ENCODE peak calls at places on chromosomes 4 and X, in four cellular contexts. N is Caki2; M is T-cell; I is CD4-positive, alpha-beta T cell. W is an unnamed sample.

GRCh38 chrX:153319295-153319694 is 2.3 kb downstream of the PNMA6F start:
- DNase-seq in I (no peak), N (no peak), M (no peak), W (no peak)

GRCh38 chr4:183504930-183505555 is at the start of gene ING2:
- DNase-seq in N (no peak), I (no peak), M (no peak), W (peak; percentile 20)

GRCh38 chrX:69060631-69061408 is 104.4 kb downstream of the PJA1 start:
- DNase-seq in N (no peak), M (no peak), I (no peak), W (peak; percentile 26)

GRCh38 chr4:39410415-39410814 is 3.7 kb downstream of the KLB start:
- DNase-seq in I (no peak), N (no peak), M (no peak), W (no peak)

GRCh38 chrX:9682456-9682855 is 83.2 kb downstream of the GPR143 start:
- DNase-seq in M (no peak), I (no peak), N (peak; percentile 6), W (no peak)

GRCh38 chr4:141686146-141686775 is 49.9 kb downstream of the IL15 start:
- DNase-seq in I (no peak), N (no peak), M (no peak), W (no peak)

GRCh38 chr4:7760228-7760627 is 179.4 kb downstream of the AFAP1 start:
- DNase-seq in M (no peak), N (no peak), I (no peak), W (no peak)

GRCh38 chr4:184251680-184252000 is 34.0 kb upstream of the ENPP6 start:
- DNase-seq in M (no peak), I (no peak), N (no peak), W (no peak)

GRCh38 chrX:135543924-135544323 is 23.5 kb downstream of the INTS6L start:
- DNase-seq in I (no peak), N (no peak), M (peak; percentile 9), W (no peak)

W was measured in left ventricle myocardium inferior.